ENCODE peak calls at places on chromosomes 5 and 9, in six cellular contexts. J is progenitor cell of endocrine pancreas, N is caudate nucleus, S is AG04449, L is lower lobe of right lung, E is RCC 7860. Y is an unnamed sample.

GRCh38 chr9:128053560-128053959 is 13.6 kb downstream of the NAIF1 start:
- DNase-seq in S (no peak), L (peak; percentile 74), N (no peak), J (no peak), E (no peak), Y (no peak)

GRCh38 chr9:69590241-69590640 is 81.9 kb downstream of the APBA1 start:
- DNase-seq in S (no peak), J (no peak), E (no peak), L (no peak), N (no peak), Y (no peak)

GRCh38 chr5:16992444-16992843 is 56.4 kb upstream of the MYO10 start:
- DNase-seq in S (no peak), E (peak; percentile 81), N (no peak), J (no peak), L (no peak), Y (no peak)

GRCh38 chr5:128436825-128437224 is 101.2 kb downstream of the FBN2 start:
- DNase-seq in E (peak; percentile 76), L (no peak), S (peak; percentile 56), J (no peak), N (no peak), Y (no peak)

GRCh38 chr5:100877277-100877676 is 25.8 kb downstream of the ST8SIA4 start:
- DNase-seq in J (no peak), E (no peak), L (no peak), S (no peak), N (no peak), Y (no peak)

GRCh38 chr5:62374090-62374489 is 29.6 kb downstream of the DIMT1 start:
- DNase-seq in N (no peak), L (no peak), E (no peak), J (no peak), S (no peak), Y (no peak)

GRCh38 chr5:176810687-176811501 is 535 bp downstream of the UNC5A start:
- DNase-seq in E (no peak), S (no peak), L (no peak), N (no peak), J (no peak), Y (no peak)

GRCh38 chr5:10859393-10860195 is 98.6 kb upstream of the DAP start:
- DNase-seq in S (no peak), N (no peak), E (no peak), J (no peak), L (no peak), Y (no peak)

Y was measured in breast epithelium.